ENCODE peak calls at places on chromosomes 6 and 20, in five cellular contexts. One of them, this sample, is unnamed.
A peak's percentile ranks its signal among the peaks of the same experiment; 100 is the strongest.

GRCh38 chr20:37755665-37756064 is 61.8 kb downstream of the CTNNBL1 start:
- DNase-seq in IMR-90: no peak
- DNase-seq in mesenchymal stem cell: no peak
- DNase-seq in mesendoderm: peak; percentile 18
- DNase-seq in H1: no peak
- DNase-seq in this sample: no peak

GRCh38 chr6:157682856-157683481 is 140.1 kb upstream of the SNX9 start:
- DNase-seq in mesendoderm: no peak
- DNase-seq in IMR-90: peak; percentile 59
- DNase-seq in H1: no peak
- DNase-seq in mesenchymal stem cell: peak; percentile 19
- DNase-seq in this sample: no peak

GRCh38 chr6:146546440-146546839 is 2.8 kb downstream of the RAB32 start:
- DNase-seq in mesenchymal stem cell: peak; percentile 80
- DNase-seq in IMR-90: peak; percentile 94
- DNase-seq in mesendoderm: peak; percentile 75
- DNase-seq in H1: no peak
- DNase-seq in this sample: no peak

GRCh38 chr6:39992861-39993622 is 58.8 kb upstream of the MOCS1 start:
- DNase-seq in IMR-90: no peak
- DNase-seq in H1: no peak
- DNase-seq in mesendoderm: no peak
- DNase-seq in mesenchymal stem cell: no peak
- DNase-seq in this sample: no peak

GRCh38 chr6:131858765-131859490 is 51.1 kb downstream of the ENPP1 start:
- DNase-seq in IMR-90: peak; percentile 82
- DNase-seq in mesenchymal stem cell: peak; percentile 32
- DNase-seq in mesendoderm: peak; percentile 20
- DNase-seq in H1: no peak
- DNase-seq in this sample: no peak

GRCh38 chr6:23454090-23454998 is 671.7 kb upstream of the NRSN1 start:
- DNase-seq in IMR-90: peak; percentile 75
- DNase-seq in mesendoderm: peak; percentile 29
- DNase-seq in H1: no peak
- DNase-seq in mesenchymal stem cell: peak; percentile 9
- DNase-seq in this sample: no peak

GRCh38 chr20:62782149-62782892 is 14.0 kb upstream of the MRGBP start:
- DNase-seq in mesendoderm: no peak
- DNase-seq in mesenchymal stem cell: no peak
- DNase-seq in IMR-90: no peak
- DNase-seq in H1: no peak
- DNase-seq in this sample: no peak

GRCh38 chr20:59253779-59254319 is 46.6 kb upstream of the EDN3 start:
- DNase-seq in mesendoderm: peak; percentile 20
- DNase-seq in H1: no peak
- DNase-seq in IMR-90: no peak
- DNase-seq in mesenchymal stem cell: no peak
- DNase-seq in this sample: no peak

GRCh38 chr6:22322103-22322882 is 25.5 kb upstream of the PRL start:
- DNase-seq in mesendoderm: no peak
- DNase-seq in mesenchymal stem cell: peak; percentile 75
- DNase-seq in IMR-90: peak; percentile 65
- DNase-seq in H1: no peak
- DNase-seq in this sample: no peak

GRCh38 chr20:11144114-11144513 is 470.3 kb upstream of the JAG1 start:
- DNase-seq in mesendoderm: no peak
- DNase-seq in H1: no peak
- DNase-seq in IMR-90: peak; percentile 93
- DNase-seq in mesenchymal stem cell: peak; percentile 10
- DNase-seq in this sample: no peak

GRCh38 chr6:13013681-13014550 is 297.3 kb downstream of the PHACTR1 start:
- DNase-seq in IMR-90: no peak
- DNase-seq in mesenchymal stem cell: peak; percentile 33
- DNase-seq in H1: no peak
- DNase-seq in mesendoderm: peak; percentile 36
- DNase-seq in this sample: no peak

GRCh38 chr20:53643031-53643832 is 49.6 kb upstream of the ZNF217 start:
- DNase-seq in IMR-90: peak; percentile 80
- DNase-seq in H1: no peak
- DNase-seq in mesendoderm: peak; percentile 5
- DNase-seq in mesenchymal stem cell: peak; percentile 84
- DNase-seq in this sample: no peak

GRCh38 chr20:59701236-59701635 is 96.9 kb downstream of the PHACTR3 start:
- DNase-seq in mesendoderm: no peak
- DNase-seq in mesenchymal stem cell: no peak
- DNase-seq in H1: no peak
- DNase-seq in IMR-90: no peak
- DNase-seq in this sample: no peak

GRCh38 chr6:6689413-6690143 is 101.1 kb downstream of the LY86 start:
- DNase-seq in mesenchymal stem cell: no peak
- DNase-seq in mesendoderm: no peak
- DNase-seq in IMR-90: peak; percentile 24
- DNase-seq in H1: no peak
- DNase-seq in this sample: no peak

GRCh38 chr6:39731565-39731964 is 6.4 kb upstream of the KIF6 start:
- DNase-seq in mesenchymal stem cell: no peak
- DNase-seq in H1: no peak
- DNase-seq in mesendoderm: peak; percentile 68
- DNase-seq in IMR-90: no peak
- DNase-seq in this sample: no peak

GRCh38 chr6:21539621-21540100 is 53.9 kb upstream of the SOX4 start:
- DNase-seq in H1: no peak
- DNase-seq in mesenchymal stem cell: no peak
- DNase-seq in IMR-90: no peak
- DNase-seq in mesendoderm: peak; percentile 94
- DNase-seq in this sample: no peak

GRCh38 chr20:10242166-10242565 is 23.5 kb downstream of the SNAP25 start:
- DNase-seq in mesenchymal stem cell: peak; percentile 18
- DNase-seq in IMR-90: no peak
- DNase-seq in H1: no peak
- DNase-seq in mesendoderm: peak; percentile 19
- DNase-seq in this sample: no peak

GRCh38 chr20:31704225-31705119 is 18.2 kb downstream of the BCL2L1 start:
- DNase-seq in mesendoderm: peak; percentile 88
- DNase-seq in mesenchymal stem cell: peak; percentile 50
- DNase-seq in IMR-90: peak; percentile 66
- DNase-seq in H1: no peak
- DNase-seq in this sample: no peak

GRCh38 chr6:166512567-166512966 is 73.9 kb downstream of the RAMACL start:
- DNase-seq in H1: no peak
- DNase-seq in IMR-90: no peak
- DNase-seq in mesenchymal stem cell: no peak
- DNase-seq in mesendoderm: peak; percentile 27
- DNase-seq in this sample: no peak

GRCh38 chr6:133939778-133940667 is 13.0 kb upstream of the TBPL1 start:
- DNase-seq in H1: no peak
- DNase-seq in mesenchymal stem cell: no peak
- DNase-seq in IMR-90: no peak
- DNase-seq in mesendoderm: no peak
- DNase-seq in this sample: no peak

GRCh38 chr20:15069355-15069754 is 731.9 kb upstream of the FLRT3 start:
- DNase-seq in mesenchymal stem cell: no peak
- DNase-seq in mesendoderm: no peak
- DNase-seq in H1: no peak
- DNase-seq in IMR-90: no peak
- DNase-seq in this sample: no peak

GRCh38 chr20:49868538-49868937 is 46.8 kb downstream of the SPATA2 start:
- DNase-seq in H1: no peak
- DNase-seq in IMR-90: no peak
- DNase-seq in mesenchymal stem cell: no peak
- DNase-seq in mesendoderm: no peak
- DNase-seq in this sample: no peak

GRCh38 chr6:49849121-49849907 is 17.0 kb downstream of the CRISP1 start:
- DNase-seq in mesenchymal stem cell: peak; percentile 60
- DNase-seq in IMR-90: peak; percentile 55
- DNase-seq in H1: no peak
- DNase-seq in mesendoderm: peak; percentile 59
- DNase-seq in this sample: peak; percentile 41

GRCh38 chr6:33885121-33886057 is 81.6 kb upstream of the MLN start:
- DNase-seq in mesendoderm: no peak
- DNase-seq in mesenchymal stem cell: peak; percentile 73
- DNase-seq in IMR-90: peak; percentile 25
- DNase-seq in H1: no peak
- DNase-seq in this sample: no peak

GRCh38 chr6:3911130-3911529 is 62.0 kb downstream of the FAM50B start:
- DNase-seq in mesenchymal stem cell: peak; percentile 3
- DNase-seq in H1: no peak
- DNase-seq in IMR-90: no peak
- DNase-seq in mesendoderm: no peak
- DNase-seq in this sample: no peak

GRCh38 chr20:59744756-59745155 is 140.4 kb downstream of the PHACTR3 start:
- DNase-seq in mesendoderm: no peak
- DNase-seq in H1: no peak
- DNase-seq in IMR-90: no peak
- DNase-seq in mesenchymal stem cell: no peak
- DNase-seq in this sample: no peak

GRCh38 chr6:125066964-125067363 is 86.6 kb upstream of the TPD52L1 start:
- DNase-seq in IMR-90: peak; percentile 30
- DNase-seq in mesenchymal stem cell: peak; percentile 59
- DNase-seq in H1: no peak
- DNase-seq in mesendoderm: peak; percentile 22
- DNase-seq in this sample: no peak

GRCh38 chr6:116072368-116072767 is 11.7 kb upstream of the FRK start:
- DNase-seq in H1: no peak
- DNase-seq in mesenchymal stem cell: no peak
- DNase-seq in IMR-90: no peak
- DNase-seq in mesendoderm: no peak
- DNase-seq in this sample: no peak

GRCh38 chr20:32004963-32005362 is 5.3 kb upstream of the CCM2L start:
- DNase-seq in mesendoderm: peak; percentile 39
- DNase-seq in mesenchymal stem cell: peak; percentile 35
- DNase-seq in IMR-90: peak; percentile 36
- DNase-seq in H1: no peak
- DNase-seq in this sample: no peak

GRCh38 chr6:140192018-140192417 is 817.6 kb upstream of the CITED2 start:
- DNase-seq in IMR-90: no peak
- DNase-seq in H1: no peak
- DNase-seq in mesendoderm: no peak
- DNase-seq in mesenchymal stem cell: no peak
- DNase-seq in this sample: no peak

DNA sequence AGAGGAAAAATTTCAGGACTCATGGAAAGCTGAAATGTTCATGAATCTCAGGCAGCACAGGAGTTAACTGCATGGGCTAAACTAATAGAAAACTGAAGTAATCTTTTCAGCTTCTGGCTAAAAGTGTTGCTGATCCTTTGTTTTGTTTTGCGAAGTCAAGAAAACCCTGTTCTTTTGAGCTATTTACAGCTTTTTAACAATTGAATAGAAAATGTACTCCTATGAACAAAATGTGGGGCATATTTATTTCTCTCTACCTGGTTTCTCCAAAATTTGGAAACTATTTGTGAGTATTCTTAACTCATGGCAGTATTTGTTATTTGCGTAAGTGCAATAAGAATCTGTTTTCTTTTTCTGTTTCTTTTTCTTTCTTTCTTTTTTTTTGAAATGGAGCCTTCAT is 818.8 kb upstream of the CITED2 start:
- DNase-seq in IMR-90: no peak
- DNase-seq in mesendoderm: peak; percentile 56
- DNase-seq in H1: no peak
- DNase-seq in mesenchymal stem cell: peak; percentile 26
- DNase-seq in this sample: peak; percentile 5
- H3K23ac ChIP-seq in IMR-90: no peak overlapping the region
- H3K23ac ChIP-seq in mesendoderm: no peak overlapping the region
- H3K23ac ChIP-seq in H1: no peak overlapping the region
- H3K23ac ChIP-seq in mesenchymal stem cell: no peak overlapping the region
- H3K23ac ChIP-seq in this sample: no peak overlapping the region

DNA sequence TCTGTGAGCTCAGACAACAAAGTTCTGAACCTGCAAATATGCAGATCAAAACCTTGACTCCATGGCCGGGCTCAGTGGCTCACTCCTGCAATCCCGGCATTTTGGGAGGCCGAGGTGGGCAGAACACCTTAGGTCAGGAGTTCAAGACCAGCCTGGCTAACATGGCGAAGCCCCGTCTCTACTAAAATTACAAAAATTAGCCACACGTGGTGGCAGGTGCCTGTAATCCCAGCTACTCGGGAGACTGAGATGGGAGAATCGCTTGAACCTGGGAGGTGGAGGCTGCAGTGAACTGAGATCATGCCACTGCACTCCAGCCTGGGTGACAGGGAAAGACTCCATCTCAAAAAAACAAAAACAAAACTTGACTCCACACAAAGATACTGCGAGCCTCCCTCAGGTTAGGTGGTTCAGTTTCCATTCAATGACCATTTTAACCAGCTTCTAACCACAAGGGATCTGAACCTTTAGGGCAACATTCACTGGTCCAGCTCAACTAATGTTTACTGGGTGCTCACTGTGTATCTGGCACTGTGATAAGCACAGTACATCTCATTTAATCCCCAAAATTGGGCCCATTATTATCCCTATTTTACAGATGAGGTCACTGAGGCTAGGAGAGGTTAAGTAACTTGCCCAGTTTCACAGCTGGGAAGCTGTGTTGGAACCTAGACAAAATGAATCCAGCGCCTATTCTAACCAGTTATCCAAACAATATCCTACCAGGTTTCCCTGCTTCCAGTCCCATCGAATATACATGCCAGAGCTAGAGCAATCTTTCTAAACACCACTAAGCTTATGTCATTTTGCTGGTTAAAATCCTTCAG is 1.8 kb downstream of the SNRPB start:
- DNase-seq in mesenchymal stem cell: peak; percentile 39
- DNase-seq in IMR-90: peak; percentile 29
- DNase-seq in H1: no peak
- DNase-seq in mesendoderm: no peak
- DNase-seq in this sample: no peak
- H3K36me3 ChIP-seq in mesenchymal stem cell: peaks cover 14% of the 10 kb centered on the region
- H3K36me3 ChIP-seq in IMR-90: peaks cover 33% of the 10 kb centered on the region
- H3K36me3 ChIP-seq in H1: peaks cover 40% of the 10 kb centered on the region
- H3K36me3 ChIP-seq in mesendoderm: peaks cover 14% of the 10 kb centered on the region
- H3K36me3 ChIP-seq in this sample: peaks cover 58% of the 10 kb centered on the region

GRCh38 chr20:45341579-45341938 is 6.7 kb downstream of the SDC4 start:
- DNase-seq in IMR-90: no peak
- DNase-seq in mesenchymal stem cell: no peak
- DNase-seq in H1: no peak
- DNase-seq in mesendoderm: no peak
- DNase-seq in this sample: no peak
- H3K4ac ChIP-seq in IMR-90: peak overlapping the region; percentile 99
- H3K4ac ChIP-seq in mesenchymal stem cell: peak overlapping the region; percentile 90
- H3K4ac ChIP-seq in H1: peak overlapping the region; percentile 15
- H3K4ac ChIP-seq in mesendoderm: peak overlapping the region; percentile 74
- H3K4ac ChIP-seq in this sample: no peak overlapping the region

GRCh38 chr20:44807684-44808056 is 2.7 kb downstream of the RIMS4 start:
- DNase-seq in IMR-90: no peak
- DNase-seq in H1: no peak
- DNase-seq in mesenchymal stem cell: no peak
- DNase-seq in mesendoderm: no peak
- DNase-seq in this sample: no peak

GRCh38 chr20:44809380-44810060 is 826 bp downstream of the RIMS4 start:
- DNase-seq in H1: no peak
- DNase-seq in mesenchymal stem cell: no peak
- DNase-seq in IMR-90: no peak
- DNase-seq in mesendoderm: peak; percentile 14
- DNase-seq in this sample: no peak

GRCh38 chr20:44810061-44810390 is 320 bp downstream of the RIMS4 start:
- DNase-seq in mesenchymal stem cell: no peak
- DNase-seq in H1: no peak
- DNase-seq in mesendoderm: peak; percentile 25
- DNase-seq in IMR-90: no peak
- DNase-seq in this sample: no peak

GRCh38 chr20:44810391-44811149 is at the start of gene RIMS4:
- DNase-seq in mesenchymal stem cell: no peak
- DNase-seq in mesendoderm: peak; percentile 36
- DNase-seq in H1: no peak
- DNase-seq in IMR-90: no peak
- DNase-seq in this sample: peak; percentile 49

GRCh38 chr20:44811150-44811685 is 872 bp upstream of the RIMS4 start:
- DNase-seq in mesendoderm: no peak
- DNase-seq in mesenchymal stem cell: no peak
- DNase-seq in H1: no peak
- DNase-seq in IMR-90: no peak
- DNase-seq in this sample: no peak
- H3K23ac ChIP-seq in mesendoderm: no peak overlapping the region
- H3K23ac ChIP-seq in mesenchymal stem cell: no peak overlapping the region
- H3K23ac ChIP-seq in H1: no peak overlapping the region
- H3K23ac ChIP-seq in IMR-90: no peak overlapping the region
- H3K23ac ChIP-seq in this sample: peak overlapping the region; percentile 58

This sample was measured in neuronal stem cell.